ENCODE peak calls at places on chromosomes 16 and 17, in nine cellular contexts. V is tibial nerve; Q is WTC11; C is activated T-helper 1 cell treated with anti-CD3 and anti-CD28 coated beads, Interleukin-2, amount 50 U/mL, for 16 hours; B is substantia nigra; U is EL; S is CD8-positive, alpha-beta memory T cell; N is pons; F is mesendoderm. H is an unnamed sample.

GRCh38 chr16:4416200-4417032 is at the start of gene CORO7:
- DNase-seq in V (peak), Q (peak), C (peak), B (peak), U (peak), S (peak), N (peak), F (peak), H (peak)

GRCh38 chr16:9008335-9009260 is 44.9 kb upstream of the USP7 start:
- DNase-seq in V (peak), Q (peak), C (peak), B (peak), U (peak), S (peak), N (no peak), F (peak), H (peak)

GRCh38 chr17:234163-235047 is 53.0 kb upstream of the DOC2B start:
- DNase-seq in V (peak), Q (peak), C (no peak), B (no peak), U (no peak), S (no peak), N (no peak), F (no peak), H (no peak)

GRCh38 chr17:44374306-44375195 is 10.9 kb upstream of the FAM171A2 start:
- DNase-seq in V (no peak), Q (peak), C (no peak), B (no peak), U (no peak), S (no peak), N (no peak), F (peak), H (no peak)

GRCh38 chr17:7282752-7283321 is 1.3 kb downstream of the SLC2A4 start:
- DNase-seq in V (no peak), Q (no peak), C (no peak), B (no peak), U (no peak), S (no peak), N (no peak), F (no peak), H (no peak)

GRCh38 chr17:34391241-34391640 is 28.2 kb upstream of the CCL1 start:
- DNase-seq in V (no peak), Q (no peak), C (no peak), B (no peak), U (no peak), S (no peak), N (no peak), F (no peak), H (no peak)

GRCh38 chr17:47649972-47650524 is 329 bp downstream of the KPNB1 start:
- DNase-seq in V (peak), Q (no peak), C (peak), B (no peak), U (no peak), S (no peak), N (no peak), F (peak), H (no peak)

GRCh38 chr16:56630134-56630533 is 2.3 kb upstream of the MT1M start:
- DNase-seq in V (no peak), Q (no peak), C (no peak), B (no peak), U (no peak), S (no peak), N (no peak), F (no peak), H (no peak)

GRCh38 chr17:63365366-63366237 is 80.5 kb downstream of the CYB561 start:
- DNase-seq in V (no peak), Q (no peak), C (no peak), B (no peak), U (peak), S (no peak), N (no peak), F (peak), H (no peak)

GRCh38 chr17:18946536-18946935 is 5.4 kb upstream of the SLC5A10 start:
- DNase-seq in V (no peak), Q (no peak), C (no peak), B (no peak), U (no peak), S (no peak), N (no peak), F (peak), H (no peak)

GRCh38 chr16:89506791-89507191 is 1.4 kb upstream of the SPG7 start:
- DNase-seq in V (no peak), Q (no peak), C (no peak), B (no peak), U (peak), S (peak), N (no peak), F (no peak), H (no peak)

GRCh38 chr16:15597822-15598647 is 44.9 kb downstream of the MARF1 start:
- DNase-seq in V (no peak), Q (no peak), C (no peak), B (peak), U (no peak), S (no peak), N (peak), F (no peak), H (no peak)

GRCh38 chr17:65925606-65926307 is 266.2 kb downstream of the CEP112 start:
- DNase-seq in V (no peak), Q (no peak), C (no peak), B (no peak), U (no peak), S (no peak), N (no peak), F (no peak), H (peak)

GRCh38 chr16:6645758-6646423 is 686.8 kb upstream of the RBFOX1 start:
- DNase-seq in V (no peak), Q (no peak), C (no peak), B (no peak), U (no peak), S (no peak), N (no peak), F (no peak), H (no peak)

GRCh38 chr17:75260679-75261335 is 599 bp downstream of the GGA3 start:
- DNase-seq in V (no peak), Q (peak), C (no peak), B (no peak), U (no peak), S (no peak), N (no peak), F (no peak), H (no peak)

GRCh38 chr16:22198547-22199293 is 7.4 kb upstream of the EEF2K start:
- DNase-seq in V (no peak), Q (no peak), C (no peak), B (no peak), U (no peak), S (no peak), N (no peak), F (no peak), H (no peak)

GRCh38 chr16:12927591-12927990 is 26.2 kb downstream of the SHISA9 start:
- DNase-seq in V (no peak), Q (no peak), C (no peak), B (no peak), U (no peak), S (no peak), N (no peak), F (no peak), H (no peak)

GRCh38 chr17:47705536-47706481 is 11.8 kb downstream of the TBKBP1 start:
- DNase-seq in V (no peak), Q (no peak), C (no peak), B (no peak), U (no peak), S (peak), N (no peak), F (no peak), H (no peak)

GRCh38 chr16:78742501-78743283 is 643.2 kb downstream of the WWOX start:
- DNase-seq in V (peak), Q (no peak), C (peak), B (peak), U (no peak), S (peak), N (peak), F (peak), H (peak)

GRCh38 chr17:62648954-62649294 is 21.5 kb downstream of the MRC2 start:
- DNase-seq in V (no peak), Q (peak), C (no peak), B (no peak), U (no peak), S (no peak), N (no peak), F (no peak), H (no peak)

H was measured in stromal cell of bone marrow.